ENCODE peak calls at places on chromosomes 3 and 15, in nine cellular contexts. P is neural crest cell; Z is T1000; I is GM12864; T is anterior cingulate cortex; W is activated T-cell treated with anti-CD3 and anti-CD28 coated beads for 1 hour; H is amygdala; F is type B pancreatic cell; A is naive thymus-derived CD8-positive, alpha-beta T cell. S is an unnamed sample.

GRCh38 chr3:142962520-142963265 is 781 bp downstream of the PAQR9 start:
- DNase-seq in T (no peak), P (no peak), H (no peak), F (no peak), W (no peak), I (no peak), A (no peak), Z (no peak), S (no peak)

GRCh38 chr3:67453628-67454027 is 200.8 kb downstream of the SUCLG2 start:
- DNase-seq in A (no peak), T (no peak), W (no peak), H (no peak), I (no peak), P (no peak), Z (no peak), F (no peak), S (no peak)

GRCh38 chr15:71761649-71762048 is 48.7 kb upstream of the NR2E3 start:
- DNase-seq in I (no peak), W (no peak), Z (peak; percentile 71), F (no peak), H (no peak), A (no peak), P (no peak), T (no peak), S (no peak)

GRCh38 chr3:59675495-59675894 is 625.7 kb upstream of the CFAP20DC start:
- DNase-seq in T (no peak), W (no peak), I (no peak), Z (no peak), H (no peak), F (no peak), A (no peak), P (no peak), S (no peak)

GRCh38 chr3:188006726-188007393 is 147.1 kb upstream of the LPP start:
- DNase-seq in H (peak; percentile 16), T (peak; percentile 43), A (no peak), P (no peak), F (no peak), Z (no peak), W (no peak), I (no peak), S (no peak)

GRCh38 chr3:49654176-49654825 is 19.9 kb upstream of the APEH start:
- DNase-seq in W (no peak), T (no peak), H (no peak), A (no peak), P (no peak), F (no peak), I (no peak), Z (no peak), S (no peak)

GRCh38 chr15:52306270-52306669 is 10.7 kb upstream of the MYO5C start:
- DNase-seq in F (no peak), H (no peak), W (no peak), I (no peak), A (no peak), P (no peak), Z (no peak), T (no peak), S (no peak)

GRCh38 chr15:72106068-72106467 is 11.9 kb downstream of the MYO9A start:
- DNase-seq in H (no peak), T (no peak), P (no peak), A (no peak), W (no peak), F (no peak), Z (no peak), I (no peak), S (no peak)

GRCh38 chr15:64808785-64809453 is 16.5 kb downstream of the PIF1 start:
- DNase-seq in W (no peak), A (no peak), P (no peak), T (no peak), I (no peak), F (no peak), Z (no peak), H (no peak), S (no peak)

S was measured in vagina.